ENCODE peak calls at places on chromosomes 12 and 14, in ten cellular contexts. One of them, this sample, is unnamed.

GRCh38 chr12:54306925-54307731 is 6.3 kb upstream of the NFE2 start:
- DNase-seq in tibial nerve: peak
- DNase-seq in dorsolateral prefrontal cortex: no peak
- DNase-seq in naive thymus-derived CD4-positive, alpha-beta T cell: no peak
- DNase-seq in body of pancreas: peak
- DNase-seq in HFF-Myc: no peak
- DNase-seq in aorta: peak
- DNase-seq in cardiac muscle cell: peak
- DNase-seq in bronchial epithelial cell: peak
- DNase-seq in IMR-90: no peak
- DNase-seq in this sample: peak

GRCh38 chr12:79569679-79570078 is 121.1 kb downstream of the PAWR start:
- DNase-seq in tibial nerve: no peak
- DNase-seq in bronchial epithelial cell: no peak
- DNase-seq in body of pancreas: no peak
- DNase-seq in aorta: no peak
- DNase-seq in IMR-90: no peak
- DNase-seq in naive thymus-derived CD4-positive, alpha-beta T cell: no peak
- DNase-seq in HFF-Myc: no peak
- DNase-seq in cardiac muscle cell: no peak
- DNase-seq in dorsolateral prefrontal cortex: no peak
- DNase-seq in this sample: no peak

GRCh38 chr12:105555556-105555973 is 225.1 kb downstream of the C12orf75 start:
- DNase-seq in cardiac muscle cell: no peak
- DNase-seq in dorsolateral prefrontal cortex: no peak
- DNase-seq in aorta: no peak
- DNase-seq in tibial nerve: peak
- DNase-seq in IMR-90: no peak
- DNase-seq in HFF-Myc: no peak
- DNase-seq in bronchial epithelial cell: peak
- DNase-seq in naive thymus-derived CD4-positive, alpha-beta T cell: no peak
- DNase-seq in body of pancreas: peak
- DNase-seq in this sample: no peak

GRCh38 chr14:35287481-35288013 is 4.6 kb upstream of the PSMA6 start:
- DNase-seq in naive thymus-derived CD4-positive, alpha-beta T cell: no peak
- DNase-seq in body of pancreas: peak
- DNase-seq in HFF-Myc: no peak
- DNase-seq in IMR-90: no peak
- DNase-seq in dorsolateral prefrontal cortex: no peak
- DNase-seq in tibial nerve: no peak
- DNase-seq in bronchial epithelial cell: peak
- DNase-seq in aorta: no peak
- DNase-seq in cardiac muscle cell: peak
- DNase-seq in this sample: no peak

GRCh38 chr14:87255046-87255445 is 737.9 kb downstream of the GALC start:
- DNase-seq in tibial nerve: no peak
- DNase-seq in cardiac muscle cell: no peak
- DNase-seq in body of pancreas: no peak
- DNase-seq in dorsolateral prefrontal cortex: no peak
- DNase-seq in naive thymus-derived CD4-positive, alpha-beta T cell: no peak
- DNase-seq in HFF-Myc: no peak
- DNase-seq in IMR-90: no peak
- DNase-seq in aorta: no peak
- DNase-seq in bronchial epithelial cell: no peak
- DNase-seq in this sample: no peak

GRCh38 chr12:15963271-15963670 is 52.1 kb downstream of the DERA start:
- DNase-seq in cardiac muscle cell: no peak
- DNase-seq in aorta: no peak
- DNase-seq in body of pancreas: no peak
- DNase-seq in bronchial epithelial cell: peak
- DNase-seq in IMR-90: peak
- DNase-seq in naive thymus-derived CD4-positive, alpha-beta T cell: no peak
- DNase-seq in HFF-Myc: no peak
- DNase-seq in tibial nerve: no peak
- DNase-seq in dorsolateral prefrontal cortex: no peak
- DNase-seq in this sample: no peak

GRCh38 chr12:129971721-129972120 is 67.9 kb upstream of the TMEM132D start:
- DNase-seq in bronchial epithelial cell: no peak
- DNase-seq in dorsolateral prefrontal cortex: peak
- DNase-seq in HFF-Myc: no peak
- DNase-seq in aorta: no peak
- DNase-seq in cardiac muscle cell: no peak
- DNase-seq in naive thymus-derived CD4-positive, alpha-beta T cell: no peak
- DNase-seq in body of pancreas: no peak
- DNase-seq in tibial nerve: no peak
- DNase-seq in IMR-90: no peak
- DNase-seq in this sample: no peak

GRCh38 chr12:40212566-40212965 is 12.2 kb upstream of the LRRK2 start:
- DNase-seq in naive thymus-derived CD4-positive, alpha-beta T cell: no peak
- DNase-seq in dorsolateral prefrontal cortex: no peak
- DNase-seq in cardiac muscle cell: no peak
- DNase-seq in bronchial epithelial cell: no peak
- DNase-seq in IMR-90: no peak
- DNase-seq in aorta: no peak
- DNase-seq in body of pancreas: no peak
- DNase-seq in HFF-Myc: no peak
- DNase-seq in tibial nerve: no peak
- DNase-seq in this sample: no peak

GRCh38 chr12:9346866-9347327 is 138.7 kb upstream of the PZP start:
- DNase-seq in naive thymus-derived CD4-positive, alpha-beta T cell: no peak
- DNase-seq in IMR-90: no peak
- DNase-seq in tibial nerve: no peak
- DNase-seq in cardiac muscle cell: no peak
- DNase-seq in body of pancreas: no peak
- DNase-seq in aorta: no peak
- DNase-seq in dorsolateral prefrontal cortex: no peak
- DNase-seq in bronchial epithelial cell: no peak
- DNase-seq in HFF-Myc: no peak
- DNase-seq in this sample: no peak

GRCh38 chr12:59600174-59600573 is 4.3 kb downstream of the SLC16A7 start:
- DNase-seq in aorta: no peak
- DNase-seq in dorsolateral prefrontal cortex: no peak
- DNase-seq in cardiac muscle cell: peak
- DNase-seq in body of pancreas: no peak
- DNase-seq in tibial nerve: no peak
- DNase-seq in naive thymus-derived CD4-positive, alpha-beta T cell: no peak
- DNase-seq in HFF-Myc: no peak
- DNase-seq in IMR-90: peak
- DNase-seq in bronchial epithelial cell: no peak
- DNase-seq in this sample: no peak

GRCh38 chr14:87503711-87504110 is 489.3 kb downstream of the GALC start:
- DNase-seq in body of pancreas: no peak
- DNase-seq in aorta: no peak
- DNase-seq in naive thymus-derived CD4-positive, alpha-beta T cell: no peak
- DNase-seq in HFF-Myc: no peak
- DNase-seq in cardiac muscle cell: no peak
- DNase-seq in bronchial epithelial cell: no peak
- DNase-seq in tibial nerve: no peak
- DNase-seq in IMR-90: no peak
- DNase-seq in dorsolateral prefrontal cortex: no peak
- DNase-seq in this sample: no peak

DNA sequence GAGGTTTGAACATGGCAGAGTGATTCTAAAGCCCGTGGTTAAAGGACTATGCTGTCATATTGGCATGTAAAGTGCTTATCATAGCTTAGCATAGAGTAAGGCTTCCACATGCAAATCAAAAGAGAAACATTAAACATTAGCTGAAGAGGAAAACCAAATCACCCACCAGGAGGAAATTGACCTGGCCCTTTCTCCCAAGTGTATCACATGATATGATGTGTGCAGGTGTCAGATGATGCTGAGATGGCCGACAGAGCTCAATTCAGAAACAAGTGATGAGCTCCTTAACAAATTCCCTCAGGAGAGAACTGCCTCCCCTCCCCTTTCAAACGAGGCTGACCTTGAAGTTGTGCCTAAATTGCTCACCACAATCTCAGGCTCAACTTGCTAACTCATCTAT is 217.1 kb upstream of the BTG1 start:
- DNase-seq in bronchial epithelial cell: no peak
- DNase-seq in dorsolateral prefrontal cortex: no peak
- DNase-seq in cardiac muscle cell: no peak
- DNase-seq in aorta: no peak
- DNase-seq in HFF-Myc: no peak
- DNase-seq in body of pancreas: no peak
- DNase-seq in tibial nerve: no peak
- DNase-seq in IMR-90: no peak
- DNase-seq in naive thymus-derived CD4-positive, alpha-beta T cell: no peak
- DNase-seq in this sample: peak
- H3K4me3 ChIP-seq in bronchial epithelial cell: no peak
- H3K4me3 ChIP-seq in dorsolateral prefrontal cortex: peak
- H3K4me3 ChIP-seq in cardiac muscle cell: no peak
- H3K4me3 ChIP-seq in aorta: no peak
- H3K4me3 ChIP-seq in HFF-Myc: no peak
- H3K4me3 ChIP-seq in body of pancreas: no peak
- H3K4me3 ChIP-seq in tibial nerve: peak
- H3K4me3 ChIP-seq in IMR-90: no peak
- H3K4me3 ChIP-seq in naive thymus-derived CD4-positive, alpha-beta T cell: peak
- H3K4me3 ChIP-seq in this sample: peak

DNA sequence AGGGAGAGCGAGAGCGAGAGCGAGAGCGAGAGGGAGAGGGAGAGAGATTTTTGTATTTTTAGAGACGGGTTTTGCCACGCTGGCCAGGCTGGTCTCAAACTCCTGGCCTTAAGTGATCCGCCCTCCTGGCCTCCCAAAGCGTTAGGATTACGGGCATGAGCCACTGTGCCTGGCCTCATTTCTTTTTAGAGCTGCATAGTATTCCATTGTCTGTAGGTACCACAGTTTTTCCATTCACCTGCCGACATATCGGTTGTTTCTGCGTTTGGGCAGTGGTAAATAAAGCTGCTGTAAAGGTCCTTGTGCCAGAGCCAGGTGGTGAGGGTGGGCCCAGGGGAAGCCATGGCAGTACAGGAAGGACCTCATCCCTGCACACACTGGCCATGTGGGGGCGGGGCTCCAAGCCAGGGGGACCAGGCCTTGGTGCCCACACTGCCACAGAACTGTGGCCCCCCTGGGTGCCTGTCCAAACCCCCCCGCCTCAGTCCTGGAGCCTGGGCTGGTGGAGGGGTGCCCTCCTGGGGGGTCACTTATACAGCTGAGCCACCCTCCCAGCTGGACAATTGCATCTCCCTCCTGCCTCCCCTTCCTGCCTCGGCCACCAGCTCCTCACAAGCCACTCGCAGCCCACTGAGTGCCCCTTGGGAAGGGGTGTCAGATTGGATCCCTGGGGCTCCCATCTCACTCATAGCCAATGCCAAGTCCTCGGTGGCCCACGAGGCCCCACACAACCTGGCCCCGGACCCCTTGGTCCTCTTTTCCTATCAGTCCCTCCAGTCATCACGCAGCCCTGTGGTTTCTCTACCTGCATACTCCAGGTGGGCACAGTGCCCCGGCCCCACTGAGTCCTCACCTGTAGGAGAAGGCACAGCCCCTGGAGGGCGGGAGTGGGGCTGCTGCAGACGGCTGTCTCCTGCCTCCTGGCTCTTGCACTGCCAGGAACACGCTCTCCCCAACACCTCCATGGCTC is 1.7 kb upstream of the PUS1 start:
- DNase-seq in body of pancreas: peak
- DNase-seq in IMR-90: no peak
- DNase-seq in naive thymus-derived CD4-positive, alpha-beta T cell: no peak
- DNase-seq in aorta: no peak
- DNase-seq in HFF-Myc: no peak
- DNase-seq in dorsolateral prefrontal cortex: no peak
- DNase-seq in cardiac muscle cell: no peak
- DNase-seq in tibial nerve: no peak
- DNase-seq in bronchial epithelial cell: no peak
- DNase-seq in this sample: no peak
- H3K4me3 ChIP-seq in body of pancreas: no peak
- H3K4me3 ChIP-seq in IMR-90: no peak
- H3K4me3 ChIP-seq in naive thymus-derived CD4-positive, alpha-beta T cell: no peak
- H3K4me3 ChIP-seq in aorta: no peak
- H3K4me3 ChIP-seq in HFF-Myc: no peak
- H3K4me3 ChIP-seq in dorsolateral prefrontal cortex: no peak
- H3K4me3 ChIP-seq in cardiac muscle cell: no peak
- H3K4me3 ChIP-seq in tibial nerve: no peak
- H3K4me3 ChIP-seq in bronchial epithelial cell: no peak
- H3K4me3 ChIP-seq in this sample: no peak

DNA sequence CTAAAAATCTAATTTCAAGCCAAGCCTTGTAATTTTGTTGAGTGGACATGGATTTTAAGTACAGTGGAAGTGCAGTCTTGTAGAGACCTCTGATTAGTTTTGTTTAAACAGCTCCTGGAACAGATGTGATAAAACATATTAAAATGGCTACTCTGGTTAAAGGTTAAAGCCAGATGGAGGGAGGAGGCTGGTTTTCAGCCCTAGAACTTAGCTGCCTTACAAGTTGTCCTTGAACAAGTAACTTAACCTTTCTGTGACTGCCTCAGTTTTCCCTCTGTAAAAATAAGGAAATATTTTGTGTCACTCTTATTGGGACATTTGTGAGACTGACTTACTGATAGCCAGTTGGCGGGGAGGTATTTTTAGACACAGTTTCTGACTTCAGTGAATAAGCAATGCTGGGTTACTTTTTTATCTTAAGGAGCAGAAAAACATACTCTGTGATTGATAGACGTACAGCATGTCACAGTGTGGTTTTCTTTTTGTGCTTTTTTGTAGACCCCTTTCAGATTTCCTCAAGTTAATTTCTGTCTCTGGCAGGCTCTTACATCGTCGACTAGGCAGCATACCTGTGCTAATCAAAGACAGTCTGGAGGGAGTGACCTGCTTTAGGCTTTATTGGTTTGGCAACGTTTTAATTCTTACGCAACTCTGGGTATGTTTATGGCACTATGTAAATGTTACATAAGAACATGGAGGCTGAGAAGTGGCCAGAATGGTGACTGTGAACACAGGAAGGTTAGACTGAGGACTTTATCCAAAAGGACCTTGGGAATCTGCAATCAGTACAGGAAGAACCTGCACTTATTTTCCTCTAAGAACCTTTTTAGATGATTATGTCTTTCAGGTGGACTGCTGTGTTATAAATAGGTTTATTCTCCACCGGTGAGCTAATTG is 3.2 kb downstream of the ACVR1B start:
- DNase-seq in cardiac muscle cell: peak
- DNase-seq in aorta: no peak
- DNase-seq in body of pancreas: peak
- DNase-seq in bronchial epithelial cell: peak
- DNase-seq in tibial nerve: no peak
- DNase-seq in HFF-Myc: no peak
- DNase-seq in IMR-90: no peak
- DNase-seq in dorsolateral prefrontal cortex: no peak
- DNase-seq in naive thymus-derived CD4-positive, alpha-beta T cell: no peak
- DNase-seq in this sample: no peak
- H3K4me3 ChIP-seq in cardiac muscle cell: peak
- H3K4me3 ChIP-seq in aorta: no peak
- H3K4me3 ChIP-seq in body of pancreas: no peak
- H3K4me3 ChIP-seq in bronchial epithelial cell: no peak
- H3K4me3 ChIP-seq in tibial nerve: no peak
- H3K4me3 ChIP-seq in HFF-Myc: no peak
- H3K4me3 ChIP-seq in IMR-90: no peak
- H3K4me3 ChIP-seq in dorsolateral prefrontal cortex: peak
- H3K4me3 ChIP-seq in naive thymus-derived CD4-positive, alpha-beta T cell: no peak
- H3K4me3 ChIP-seq in this sample: no peak

DNA sequence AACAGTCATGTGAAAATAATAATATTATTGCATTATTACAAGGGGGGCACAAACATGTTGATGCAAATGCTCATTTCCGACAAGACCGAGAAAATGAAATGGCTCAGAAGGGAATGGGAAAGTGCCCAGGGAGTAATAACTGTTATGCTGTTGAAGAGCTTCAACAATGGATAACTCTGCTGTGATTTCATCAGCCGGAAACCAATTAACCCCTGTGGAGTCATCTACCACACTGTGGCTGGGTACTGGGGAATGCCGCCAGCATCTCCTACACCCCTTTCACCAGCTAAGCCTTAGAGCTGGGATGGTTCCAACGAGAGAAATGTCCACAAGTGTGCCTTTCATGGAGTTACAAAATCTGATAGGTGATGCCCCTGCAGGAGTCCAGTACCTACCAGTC is 509.4 kb upstream of the CCDC196 start:
- DNase-seq in aorta: no peak
- DNase-seq in IMR-90: no peak
- DNase-seq in bronchial epithelial cell: no peak
- DNase-seq in naive thymus-derived CD4-positive, alpha-beta T cell: no peak
- DNase-seq in cardiac muscle cell: peak
- DNase-seq in tibial nerve: no peak
- DNase-seq in body of pancreas: no peak
- DNase-seq in dorsolateral prefrontal cortex: no peak
- DNase-seq in HFF-Myc: no peak
- DNase-seq in this sample: no peak
- H3K4me3 ChIP-seq in aorta: no peak
- H3K4me3 ChIP-seq in IMR-90: no peak
- H3K4me3 ChIP-seq in bronchial epithelial cell: no peak
- H3K4me3 ChIP-seq in naive thymus-derived CD4-positive, alpha-beta T cell: no peak
- H3K4me3 ChIP-seq in cardiac muscle cell: no peak
- H3K4me3 ChIP-seq in tibial nerve: no peak
- H3K4me3 ChIP-seq in body of pancreas: no peak
- H3K4me3 ChIP-seq in dorsolateral prefrontal cortex: no peak
- H3K4me3 ChIP-seq in HFF-Myc: no peak
- H3K4me3 ChIP-seq in this sample: no peak

This sample was measured in Jurkat, Clone E6-1.